ENCODE peak calls at places on chromosome 6, in six cellular contexts. D, C, Z, R, L and X are unnamed samples.

GRCh38 chr6:52547647-52548352 is 29.1 kb downstream of the TRAM2 start:
- DNase-seq in L (no peak), D (peak), R (no peak), Z (peak), C (no peak), X (no peak)

GRCh38 chr6:9924971-9925370 is 489.9 kb downstream of the TFAP2A start:
- DNase-seq in L (no peak), R (no peak), Z (no peak), C (no peak), D (no peak), X (no peak)

GRCh38 chr6:16163535-16164300 is 34.8 kb downstream of the MYLIP start:
- DNase-seq in L (no peak), R (no peak), Z (no peak), C (no peak), D (no peak), X (no peak)

GRCh38 chr6:12653396-12653910 is 63.1 kb upstream of the PHACTR1 start:
- DNase-seq in C (no peak), R (no peak), D (no peak), Z (no peak), L (no peak), X (no peak)

GRCh38 chr6:51675020-51675419 is 412.4 kb downstream of the PKHD1 start:
- DNase-seq in C (no peak), L (no peak), Z (no peak), D (no peak), R (no peak), X (no peak)

GRCh38 chr6:121158924-121159323 is 175.4 kb downstream of the TBC1D32 start:
- DNase-seq in R (no peak), L (no peak), C (no peak), D (no peak), Z (no peak), X (no peak)

GRCh38 chr6:100300221-100300736 is 164.4 kb downstream of the SIM1 start:
- DNase-seq in D (no peak), R (no peak), L (no peak), Z (no peak), C (peak), X (no peak)

GRCh38 chr6:429515-430121 is 38.1 kb downstream of the IRF4 start:
- DNase-seq in C (no peak), D (no peak), L (no peak), Z (no peak), R (no peak), X (no peak)

GRCh38 chr6:136643850-136644596 is 93.8 kb upstream of the MAP7 start:
- DNase-seq in D (peak), L (peak), Z (peak), R (peak), C (peak), X (peak)

DNA sequence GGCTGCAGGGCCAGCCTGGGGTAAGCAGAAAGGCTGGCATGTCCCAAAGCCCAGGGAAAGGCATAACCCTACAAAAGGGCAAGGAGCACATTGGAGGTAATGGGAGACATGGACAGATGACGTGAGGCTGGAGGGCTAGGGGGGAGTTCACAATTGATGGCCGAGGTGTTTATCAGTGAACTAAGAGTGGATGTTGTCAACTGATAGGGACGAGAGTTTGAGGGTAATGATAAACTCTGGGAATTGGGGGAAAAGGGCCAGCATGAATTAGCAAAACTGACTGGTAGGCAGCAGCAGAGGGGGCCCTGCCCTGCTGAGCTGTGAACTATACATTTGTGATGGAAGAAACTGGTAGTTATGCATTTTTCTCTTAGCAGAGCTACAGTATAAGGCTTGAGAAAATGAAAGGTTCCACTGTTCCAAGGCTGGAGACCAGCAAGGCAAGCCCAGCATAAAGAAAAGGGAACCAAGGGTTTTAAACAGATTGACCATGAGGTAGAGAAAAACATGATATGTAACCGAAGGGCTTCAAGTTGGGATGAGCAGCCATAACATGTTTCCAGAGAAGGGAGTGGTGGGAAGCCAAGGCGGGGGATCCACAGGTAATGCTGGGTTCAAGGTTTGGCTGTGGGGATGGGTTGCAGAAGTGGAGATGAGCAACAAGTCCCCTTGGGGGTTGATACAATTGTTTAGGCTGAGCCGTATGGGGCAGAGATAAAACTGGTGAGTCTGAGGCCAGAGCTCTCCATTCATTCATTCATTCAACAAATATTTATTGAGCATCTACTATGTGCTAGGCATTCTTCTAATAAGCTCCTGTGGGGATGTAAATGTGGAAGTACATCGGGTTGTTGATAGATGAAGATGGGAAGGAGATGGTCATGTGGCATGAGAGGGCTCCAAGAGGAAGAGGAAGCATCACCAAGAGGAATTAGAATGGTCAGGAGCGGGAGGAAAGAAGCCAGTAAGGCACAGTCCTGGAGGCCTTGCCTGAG is 98.3 kb upstream of the MLN start:
- DNase-seq in Z (no peak), D (no peak), R (no peak), C (no peak), L (no peak), X (no peak)
- H3K4me3 ChIP-seq in Z (no peak), D (no peak), R (no peak), C (no peak), L (no peak), X (no peak)

GRCh38 chr6:33297956-33298772 is 578 bp downstream of the RGL2 start:
- DNase-seq in L (peak), Z (peak), D (peak), C (peak), R (peak), X (no peak)

GRCh38 chr6:33295621-33296369 is 2.9 kb downstream of the RGL2 start:
- DNase-seq in R (no peak), C (no peak), D (no peak), Z (no peak), L (no peak), X (no peak)

GRCh38 chr6:33298773-33299236 is at the start of gene RGL2:
- DNase-seq in R (peak), L (peak), D (no peak), Z (peak), C (peak), X (no peak)

GRCh38 chr6:33297406-33297955 is 1.3 kb downstream of the RGL2 start:
- DNase-seq in L (no peak), D (peak), C (no peak), R (peak), Z (peak), X (no peak)

DNA sequence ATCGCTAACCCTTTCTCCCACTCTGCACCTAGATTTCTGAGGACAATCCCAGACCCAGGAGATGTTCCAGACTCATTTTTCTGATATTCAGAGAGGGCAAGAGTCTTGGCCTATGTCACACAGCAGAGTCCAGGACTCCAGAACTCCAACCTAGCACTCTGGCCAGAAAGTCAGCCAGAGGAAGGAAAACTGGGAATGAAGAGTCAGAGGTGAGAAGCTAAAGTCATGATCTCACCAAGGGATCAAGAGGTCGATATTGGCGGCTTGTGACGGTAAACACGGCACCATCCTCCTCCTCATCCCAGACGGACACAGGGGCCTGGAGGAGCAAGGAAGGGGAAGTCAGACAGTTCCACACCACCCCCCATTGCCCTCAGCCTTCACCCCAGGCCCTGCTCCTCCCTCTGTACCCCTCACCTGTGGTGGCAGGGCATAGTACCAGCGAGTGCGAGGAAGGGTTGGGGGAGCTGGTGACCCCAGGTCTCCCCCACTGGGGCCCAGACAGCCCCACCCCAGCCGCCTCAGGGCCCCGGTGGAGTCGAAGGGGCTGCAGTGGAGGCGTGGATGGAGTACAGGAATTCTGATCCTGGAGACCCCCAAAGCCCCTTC is 1.8 kb downstream of the RGL2 start:
- DNase-seq in R (no peak), Z (no peak), L (no peak), D (no peak), C (no peak), X (no peak)
- H3K4me3 ChIP-seq in R (peak), Z (peak), L (no peak), D (peak), C (peak), X (peak)

GRCh38 chr6:26366504-26366903 is 1.5 kb downstream of the BTN3A2 start:
- DNase-seq in R (no peak), Z (no peak), L (peak), C (no peak), D (no peak), X (no peak)
- H3K4me3 ChIP-seq in R (no peak), Z (no peak), L (no peak), C (no peak), D (no peak), X (no peak)

GRCh38 chr6:155418017-155418749 is 37.5 kb downstream of the NOX3 start:
- DNase-seq in D (peak), L (no peak), Z (peak), C (peak), R (peak), X (no peak)
- H3K4me3 ChIP-seq in D (no peak), L (no peak), Z (no peak), C (peak), R (peak), X (no peak)

GRCh38 chr6:145814501-145815350 is at the start of gene FBXO30:
- DNase-seq in C (peak), L (peak), Z (peak), R (peak), D (peak), X (peak)
- H3K4me3 ChIP-seq in C (peak), L (peak), Z (peak), R (peak), D (peak), X (peak)

GRCh38 chr6:166005401-166005845 is 162.2 kb downstream of the TBXT start:
- DNase-seq in L (no peak), Z (no peak), R (peak), D (peak), C (no peak), X (no peak)
- H3K4me3 ChIP-seq in L (peak), Z (peak), R (peak), D (peak), C (no peak), X (peak)

DNA sequence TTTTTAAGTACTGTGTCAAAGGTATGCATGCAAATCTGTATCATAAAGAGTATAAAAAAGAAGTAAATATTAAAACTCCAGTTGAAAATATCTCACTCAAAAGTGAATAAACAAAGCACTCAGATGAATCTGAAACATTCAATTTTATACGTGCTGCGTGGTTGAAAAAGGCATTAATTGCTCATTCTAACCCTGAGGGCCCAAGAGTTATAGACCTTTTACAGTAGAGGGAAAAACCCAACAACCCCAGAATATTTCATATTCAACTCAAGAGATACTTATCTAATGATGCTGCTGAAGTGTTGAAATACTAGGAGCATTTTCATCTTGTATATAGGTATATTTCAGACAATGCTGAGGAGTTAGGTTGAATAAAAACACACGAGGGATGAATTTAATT is 862.8 kb upstream of the CITED2 start:
- DNase-seq in R (no peak), Z (no peak), D (no peak), C (no peak), L (no peak), X (no peak)
- H3K4me3 ChIP-seq in R (no peak), Z (no peak), D (no peak), C (no peak), L (no peak), X (no peak)

GRCh38 chr6:28825732-28826293 is 98.0 kb downstream of the TRIM27 start:
- DNase-seq in L (no peak), R (no peak), Z (no peak), C (no peak), D (no peak), X (no peak)

GRCh38 chr6:28824793-28825731 is 98.7 kb downstream of the TRIM27 start:
- DNase-seq in D (no peak), R (no peak), C (no peak), L (no peak), Z (no peak), X (no peak)
- H3K4me3 ChIP-seq in D (no peak), R (no peak), C (peak), L (no peak), Z (no peak), X (peak)